ENCODE peak calls at places on chromosomes 7 and 10, in four cellular contexts. E, W, H and C are unnamed samples. For H3K9me2, the result is how much of the 10 kb centered on the place peaks cover.

GRCh38 chr7:2622869-2623697 is 8.7 kb upstream of the TTYH3 start:
- DNase-seq in E (no peak), W (no peak), H (no peak), C (no peak)

GRCh38 chr7:121890833-121891232 is 17.9 kb downstream of the PTPRZ1 start:
- DNase-seq in E (no peak), W (no peak), H (no peak), C (no peak)

GRCh38 chr7:102106625-102107024 is 180.0 kb upstream of the SH2B2 start:
- DNase-seq in E (no peak), W (peak), H (no peak), C (no peak)

GRCh38 chr7:49245062-49245461 is 320.7 kb downstream of the CDC14C start:
- DNase-seq in H (no peak), W (no peak), E (no peak), C (no peak)

GRCh38 chr7:23529262-23529859 is 2.4 kb downstream of the TRA2A start:
- DNase-seq in E (no peak), H (no peak), W (no peak), C (no peak)

GRCh38 chr10:100518761-100519241 is 860 bp downstream of the SEC31B start:
- DNase-seq in W (peak), H (peak), E (peak), C (peak)

GRCh38 chr7:20330176-20330796 is 414 bp upstream of the ITGB8 start:
- DNase-seq in E (no peak), W (peak), H (peak), C (peak)

GRCh38 chr7:129877146-129877792 is 75.5 kb downstream of the UBE2H start:
- DNase-seq in H (no peak), E (no peak), W (no peak), C (no peak)

GRCh38 chr7:86926732-86927131 is 132.7 kb downstream of the ELAPOR2 start:
- DNase-seq in E (peak), W (peak), H (peak), C (peak)

GRCh38 chr10:125129076-125129458 is 31.3 kb downstream of the CTBP2 start:
- DNase-seq in H (no peak), W (no peak), E (no peak), C (no peak)

GRCh38 chr7:80830584-80831319 is 88.1 kb downstream of the SEMA3C start:
- DNase-seq in E (peak), W (no peak), H (no peak), C (peak)

GRCh38 chr7:54709283-54709682 is 49.7 kb downstream of the SEC61G start:
- DNase-seq in H (no peak), W (no peak), E (no peak), C (no peak)

GRCh38 chr7:54711900-54712595 is 47.0 kb downstream of the SEC61G start:
- DNase-seq in H (no peak), W (no peak), E (no peak), C (no peak)

DNA sequence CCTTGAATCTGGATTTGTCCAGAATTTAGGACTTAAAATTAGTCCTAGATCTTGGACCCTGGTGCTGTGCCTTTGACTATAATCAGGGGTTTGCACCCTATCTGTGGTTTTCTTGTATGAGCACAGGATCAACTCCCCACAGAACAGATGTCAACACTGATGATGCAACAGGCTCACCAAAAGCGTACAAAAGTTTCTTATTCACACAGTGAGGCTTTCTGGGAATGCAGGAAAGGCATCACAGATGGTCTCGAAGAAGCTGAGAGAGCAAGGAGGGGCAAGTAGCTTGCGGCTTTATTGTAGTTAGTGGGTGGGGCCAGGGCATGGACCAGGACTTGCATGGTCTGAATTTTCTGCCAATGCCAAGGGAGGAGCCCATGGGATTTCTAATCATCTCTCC is 46.2 kb downstream of the SEC61G start:
- DNase-seq in W (no peak), H (no peak), E (no peak), C (no peak)
- H3K9me2 ChIP-seq in W (under half), H (under half), E (under half), C (under half)

GRCh38 chr7:148916186-148916585 is 32.1 kb upstream of the EZH2 start:
- DNase-seq in H (no peak), W (peak), E (no peak), C (no peak)

GRCh38 chr7:148918058-148918596 is 34.0 kb upstream of the EZH2 start:
- DNase-seq in E (no peak), H (no peak), W (no peak), C (no peak)

GRCh38 chr7:148921189-148921588 is 37.1 kb upstream of the EZH2 start:
- DNase-seq in W (no peak), E (no peak), H (no peak), C (no peak)

GRCh38 chr7:148921806-148922205 is 37.7 kb upstream of the EZH2 start:
- DNase-seq in H (no peak), E (no peak), W (no peak), C (no peak)

GRCh38 chr7:148919859-148920258 is 35.8 kb upstream of the EZH2 start:
- DNase-seq in E (no peak), H (peak), W (no peak), C (no peak)
- H3K9ac ChIP-seq in E (no peak), H (no peak), W (no peak), C (no peak)

GRCh38 chr7:5497158-5498103 is 73.8 kb upstream of the TNRC18 start:
- DNase-seq in W (no peak), E (no peak), H (no peak), C (no peak)

GRCh38 chr7:5500777-5501350 is 77.2 kb upstream of the TNRC18 start:
- DNase-seq in W (no peak), H (no peak), E (no peak), C (no peak)

GRCh38 chr7:5502726-5503243 is 79.2 kb upstream of the TNRC18 start:
- DNase-seq in W (no peak), E (no peak), H (no peak), C (no peak)

GRCh38 chr7:5500056-5500776 is 76.6 kb upstream of the TNRC18 start:
- DNase-seq in H (no peak), W (no peak), E (no peak), C (peak)

DNA sequence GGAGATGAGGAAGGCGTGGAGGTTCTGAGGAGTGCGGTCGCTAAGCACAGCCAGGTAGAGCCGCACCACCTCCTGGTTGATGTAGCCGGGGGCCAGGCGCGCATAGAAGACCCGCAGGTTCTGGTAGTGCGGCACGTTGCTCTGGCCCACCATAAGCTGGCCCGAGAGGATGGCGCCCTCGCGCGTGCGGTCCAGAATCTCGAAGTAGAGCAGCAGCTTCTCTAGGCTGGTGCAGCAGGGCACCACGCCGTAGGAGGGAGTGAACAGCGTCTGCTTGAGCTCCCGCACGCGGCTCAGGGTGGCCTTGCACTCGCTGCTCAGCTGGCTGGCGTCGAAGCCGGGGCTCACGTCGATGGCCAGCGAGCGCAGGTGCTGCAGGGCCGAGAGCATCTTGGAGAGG is 77.8 kb upstream of the TNRC18 start:
- DNase-seq in E (no peak), H (no peak), W (no peak), C (no peak)
- TF ChIP-seq EZH2 in E (no peak), H (no peak), W (no peak), C (no peak)

GRCh38 chr7:131897016-131897789 is 340.8 kb upstream of the PODXL start:
- DNase-seq in H (no peak), E (peak), W (peak), C (peak)
- H3K9me2 ChIP-seq in H (under half), E (under half), W (under half), C (under half)

DNA sequence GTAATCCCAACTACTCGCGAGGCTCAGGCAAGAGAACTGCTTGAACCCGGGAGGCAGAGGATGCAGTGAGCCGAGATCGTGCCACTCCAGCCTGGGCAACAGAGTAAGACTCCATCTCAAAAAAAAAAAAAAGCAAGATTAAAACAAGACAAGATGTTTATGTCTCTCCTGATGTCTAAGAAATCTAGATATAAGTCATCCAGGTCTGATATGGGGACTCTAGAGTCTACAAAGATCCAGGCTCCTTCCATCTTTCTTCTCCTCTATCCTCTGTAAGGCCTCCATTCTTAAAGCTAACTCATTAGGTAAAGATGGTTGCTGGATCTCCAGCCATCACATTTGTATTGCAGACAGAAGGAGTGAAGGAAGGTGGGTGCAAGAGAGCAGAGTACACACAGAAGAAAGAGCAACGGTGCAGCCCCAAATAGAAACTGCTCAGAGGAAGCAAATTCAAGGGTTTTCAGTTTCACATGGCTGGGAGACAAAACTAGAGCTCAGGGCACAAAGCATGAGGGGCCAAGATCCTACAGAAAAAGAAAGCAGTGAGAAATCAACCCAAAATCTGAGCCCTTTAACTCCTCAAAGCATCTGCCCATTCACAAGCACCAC is 57.6 kb downstream of the USP6NL start:
- DNase-seq in H (peak), E (no peak), W (no peak), C (no peak)
- H3K9ac ChIP-seq in H (no peak), E (no peak), W (no peak), C (no peak)